ENCODE peak calls at places on chromosomes 12 and 14, in four cellular contexts. O is nucleus accumbens; S is endothelial cell; T is stimulated activated CD8-positive, alpha-beta memory T cell treated with anti-CD3 and anti-CD28 coated beads, Interleukin-12 subunit alpha, Interleukin-12 subunit beta, amount 100 ng/mL, for 1 hour. E is an unnamed sample.

GRCh38 chr12:122203301-122203967 is at the start of gene B3GNT4:
- DNase-seq in S (peak), T (peak), O (no peak), E (peak)

GRCh38 chr14:66426451-66426850 is 59.7 kb upstream of the CCDC196 start:
- DNase-seq in T (no peak), O (no peak), S (no peak), E (no peak)

GRCh38 chr14:32075636-32076277 is 1.3 kb upstream of the ARHGAP5 start:
- DNase-seq in T (no peak), S (no peak), O (no peak), E (peak)

GRCh38 chr12:101173197-101173749 is 36.8 kb downstream of the SLC5A8 start:
- DNase-seq in O (no peak), T (no peak), S (no peak), E (no peak)

GRCh38 chr12:127360580-127360979 is 906.4 kb upstream of the TMEM132C start:
- DNase-seq in T (no peak), O (no peak), S (no peak), E (no peak)

GRCh38 chr12:101564912-101565311 is 29.9 kb upstream of the MYBPC1 start:
- DNase-seq in T (no peak), S (no peak), O (no peak), E (no peak)

GRCh38 chr12:20547788-20548575 is 147.2 kb upstream of the SLCO1C1 start:
- DNase-seq in S (no peak), T (no peak), O (no peak), E (no peak)

GRCh38 chr14:99393059-99393655 is 87.5 kb downstream of the SETD3 start:
- DNase-seq in S (peak), T (no peak), O (no peak), E (peak)

GRCh38 chr12:107775093-107775721 is 703 bp downstream of the ASCL4 start:
- DNase-seq in S (peak), T (no peak), O (no peak), E (no peak)

GRCh38 chr14:68899033-68899603 is 80.0 kb downstream of the ACTN1 start:
- DNase-seq in S (no peak), O (no peak), T (no peak), E (no peak)

GRCh38 chr12:27366621-27367020 is 34.0 kb downstream of the BMAL2 start:
- DNase-seq in O (no peak), S (no peak), T (no peak), E (no peak)

GRCh38 chr12:7905071-7905470 is 30.9 kb downstream of the SLC2A3 start:
- DNase-seq in S (no peak), O (no peak), T (no peak), E (no peak)

E was measured in HuH-7.